ENCODE peak calls at places on chromosomes 1 and 21, in five cellular contexts. J is CD8-positive, alpha-beta T cell; Z is dorsolateral prefrontal cortex; P is tibial artery; Y is ovary. R is an unnamed sample.

GRCh38 chr1:59393211-59394180 is 96.6 kb downstream of the FGGY start:
- DNase-seq in J (no peak), Z (no peak), P (peak), Y (peak), R (no peak)

GRCh38 chr1:85220756-85221166 is 19.9 kb upstream of the SYDE2 start:
- DNase-seq in J (no peak), Z (no peak), P (no peak), Y (no peak), R (no peak)

GRCh38 chr1:13228343-13228781 is 2.4 kb upstream of the PRAMEF18 start:
- DNase-seq in J (peak), Z (no peak), P (no peak), Y (no peak), R (no peak)

GRCh38 chr21:34219334-34220020 is 144.3 kb upstream of the KCNE2 start:
- DNase-seq in J (no peak), Z (no peak), P (no peak), Y (no peak), R (no peak)

GRCh38 chr1:12380316-12381249 is 150.8 kb downstream of the VPS13D start:
- DNase-seq in J (no peak), Z (no peak), P (no peak), Y (no peak), R (no peak)

GRCh38 chr1:68977211-68977610 is 480.3 kb upstream of the DEPDC1 start:
- DNase-seq in J (no peak), Z (no peak), P (no peak), Y (no peak), R (no peak)

GRCh38 chr1:159918041-159918917 is 7.0 kb downstream of the TAGLN2 start:
- DNase-seq in J (no peak), Z (no peak), P (no peak), Y (no peak), R (no peak)

GRCh38 chr1:47388548-47389238 is 27.4 kb upstream of the FOXE3 start:
- DNase-seq in J (peak), Z (peak), P (peak), Y (peak), R (no peak)

GRCh38 chr1:169483500-169483966 is 2.2 kb downstream of the SLC19A2 start:
- DNase-seq in J (no peak), Z (no peak), P (no peak), Y (peak), R (no peak)

GRCh38 chr1:66303646-66304045 is 230.3 kb upstream of the SGIP1 start:
- DNase-seq in J (no peak), Z (no peak), P (no peak), Y (no peak), R (no peak)

GRCh38 chr1:228804640-228805413 is 69.5 kb downstream of the RHOU start:
- DNase-seq in J (no peak), Z (no peak), P (no peak), Y (no peak), R (no peak)

GRCh38 chr1:202014915-202015676 is 4.7 kb downstream of the ELF3 start:
- DNase-seq in J (no peak), Z (no peak), P (no peak), Y (no peak), R (no peak)

GRCh38 chr1:21232044-21232443 is 55.3 kb upstream of the EIF4G3 start:
- DNase-seq in J (peak), Z (no peak), P (no peak), Y (no peak), R (no peak)

GRCh38 chr1:170414989-170415733 is 116.8 kb upstream of the GORAB start:
- DNase-seq in J (no peak), Z (no peak), P (no peak), Y (no peak), R (no peak)

GRCh38 chr1:235304549-235305451 is 23.2 kb downstream of the ARID4B start:
- DNase-seq in J (no peak), Z (no peak), P (no peak), Y (no peak), R (no peak)

GRCh38 chr21:39184050-39184980 is 1.1 kb upstream of the PSMG1 start:
- DNase-seq in J (no peak), Z (no peak), P (no peak), Y (no peak), R (no peak)

GRCh38 chr1:181647314-181648035 is 164.2 kb downstream of the CACNA1E start:
- DNase-seq in J (no peak), Z (no peak), P (no peak), Y (no peak), R (no peak)

GRCh38 chr1:228891134-228892034 is 156.1 kb downstream of the RHOU start:
- DNase-seq in J (no peak), Z (no peak), P (no peak), Y (no peak), R (no peak)

GRCh38 chr1:178566187-178566586 is 53.3 kb downstream of the TEX35 start:
- DNase-seq in J (no peak), Z (no peak), P (no peak), Y (no peak), R (no peak)

GRCh38 chr1:223010552-223011229 is 132.4 kb downstream of the TLR5 start:
- DNase-seq in J (no peak), Z (no peak), P (no peak), Y (no peak), R (no peak)

GRCh38 chr1:30384286-30385245 is 338.8 kb downstream of the MATN1 start:
- DNase-seq in J (no peak), Z (no peak), P (peak), Y (no peak), R (no peak)

GRCh38 chr21:39651206-39651605 is 38.5 kb downstream of the B3GALT5 start:
- DNase-seq in J (no peak), Z (no peak), P (no peak), Y (no peak), R (no peak)

GRCh38 chr21:25370311-25370744 is 237.0 kb downstream of the MRPL39 start:
- DNase-seq in J (no peak), Z (no peak), P (no peak), Y (no peak), R (no peak)

GRCh38 chr1:91500756-91501526 is at the start of gene CDC7:
- DNase-seq in J (peak), Z (peak), P (peak), Y (peak), R (peak)
- TF ChIP-seq CTCF in J (no peak), Z (peak), P (no peak), Y (peak), R (no peak)

GRCh38 chr1:214328770-214329455 is 48.0 kb downstream of the SMYD2 start:
- DNase-seq in J (peak), Z (peak), P (peak), Y (peak), R (peak)
- TF ChIP-seq CTCF in J (peak), Z (peak), P (peak), Y (peak), R (peak)

DNA sequence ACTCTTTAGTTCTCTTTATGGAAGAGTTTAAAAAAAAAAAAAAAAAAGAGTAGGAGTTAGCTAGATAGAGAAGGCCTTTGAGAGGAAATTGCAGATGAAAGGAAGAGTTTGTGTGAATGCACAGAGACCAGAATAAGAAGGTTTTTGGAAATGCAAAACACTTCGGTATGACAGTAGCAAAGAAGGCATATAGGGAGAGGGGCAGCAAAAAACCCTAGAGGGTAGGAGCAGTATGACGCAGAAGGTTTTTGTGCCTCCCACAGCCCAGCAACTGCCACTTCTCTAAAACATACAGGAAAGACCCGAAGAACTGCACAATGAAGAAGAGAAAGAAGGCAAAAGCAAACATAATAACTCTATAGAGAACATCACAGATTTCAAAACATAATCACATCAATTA is 84.3 kb downstream of the WDR64 start:
- DNase-seq in J (no peak), Z (no peak), P (no peak), Y (no peak), R (no peak)
- TF ChIP-seq CTCF in J (no peak), Z (no peak), P (no peak), Y (no peak), R (no peak)

DNA sequence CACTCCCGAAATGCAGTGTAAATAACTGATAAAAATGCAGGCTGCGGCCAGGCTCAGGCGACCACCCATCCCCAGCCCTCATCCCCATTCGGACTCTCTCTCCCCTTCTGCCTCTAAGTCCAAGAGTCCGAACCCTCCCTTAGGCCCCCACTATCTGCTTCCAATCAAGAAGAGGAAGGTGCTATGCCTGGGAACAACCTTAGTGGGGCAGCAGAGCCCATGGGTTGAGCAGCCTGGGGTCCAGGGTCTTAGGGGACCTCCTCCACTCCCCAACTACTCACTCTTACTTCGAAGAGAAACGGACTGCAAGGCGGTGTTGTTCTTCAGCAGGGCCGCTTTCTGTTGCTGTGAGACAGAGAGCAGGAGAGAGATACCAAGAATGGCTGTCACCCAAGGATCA is 12.2 kb downstream of the ARHGEF2 start:
- DNase-seq in J (no peak), Z (no peak), P (no peak), Y (no peak), R (no peak)
- TF ChIP-seq CTCF in J (no peak), Z (peak), P (no peak), Y (no peak), R (no peak)

GRCh38 chr1:244271909-244272308 is 179.8 kb downstream of the ADSS2 start:
- DNase-seq in J (no peak), Z (no peak), P (no peak), Y (no peak), R (no peak)

GRCh38 chr1:244272471-244273261 is 179.0 kb downstream of the ADSS2 start:
- DNase-seq in J (peak), Z (peak), P (peak), Y (peak), R (peak)

GRCh38 chr1:244271004-244271403 is 180.7 kb downstream of the ADSS2 start:
- DNase-seq in J (no peak), Z (no peak), P (no peak), Y (no peak), R (no peak)

GRCh38 chr1:244273845-244274619 is 177.7 kb downstream of the ADSS2 start:
- DNase-seq in J (no peak), Z (peak), P (peak), Y (peak), R (no peak)

DNA sequence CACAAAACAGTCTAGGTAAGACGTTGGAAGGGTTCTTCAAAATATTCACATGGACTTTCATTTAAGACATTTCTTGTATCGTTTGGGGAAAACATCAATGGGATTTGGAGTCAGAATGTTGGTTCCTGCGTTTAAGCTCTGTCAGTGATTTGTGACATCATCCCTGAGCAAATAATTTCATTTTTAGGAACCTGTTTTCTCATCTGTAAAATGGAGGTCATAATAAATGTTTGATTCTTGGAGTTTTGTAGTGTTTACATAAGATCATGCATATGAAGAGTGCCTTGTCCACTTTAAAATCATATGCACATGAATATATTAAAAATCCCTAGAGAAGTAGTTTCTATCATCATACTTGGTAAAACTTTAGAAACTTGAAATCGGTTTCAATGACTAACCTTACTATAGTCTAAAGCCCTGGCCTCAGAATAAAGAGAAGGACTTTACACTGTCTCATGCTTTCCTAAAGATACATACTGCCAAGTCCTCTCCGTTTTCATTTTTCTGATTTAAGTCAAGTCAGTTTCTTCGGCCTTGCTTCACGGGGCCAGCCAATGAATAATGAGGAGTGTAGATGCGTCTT is 178.4 kb downstream of the ADSS2 start:
- DNase-seq in J (no peak), Z (no peak), P (no peak), Y (no peak), R (no peak)
- TF ChIP-seq CTCF in J (peak), Z (no peak), P (no peak), Y (no peak), R (no peak)

GRCh38 chr1:25182629-25183028 is 49.7 kb downstream of the SYF2 start:
- DNase-seq in J (no peak), Z (no peak), P (no peak), Y (no peak), R (no peak)
- TF ChIP-seq CTCF in J (no peak), Z (no peak), P (no peak), Y (no peak), R (no peak)

R was measured in activated B cell treated with CpG ODN at 0.5 μM for 24 hours.